ENCODE peak calls at places on chromosomes 6 and 20, in six cellular contexts. G is endothelial cell of umbilical vein, F is prostate gland, Q is HepG2, C is tibial artery, L is H1. H is an unnamed sample. For H3K9me3, the result is how much of the 10 kb centered on the place peaks cover.

GRCh38 chr6:163579880-163580295 is 165.4 kb downstream of the QKI start:
- DNase-seq in G (peak), F (no peak), Q (no peak), C (no peak), L (no peak), H (no peak)

GRCh38 chr6:50846109-50846859 is 27.6 kb downstream of the TFAP2B start:
- DNase-seq in G (no peak), F (no peak), Q (no peak), C (no peak), L (peak), H (no peak)

GRCh38 chr6:5150676-5151075 is 65.5 kb downstream of the PPP1R3G start:
- DNase-seq in G (no peak), F (no peak), Q (no peak), C (no peak), L (no peak), H (no peak)

GRCh38 chr6:161215193-161215592 is 58.7 kb downstream of the AGPAT4 start:
- DNase-seq in G (peak), F (no peak), Q (peak), C (no peak), L (no peak), H (no peak)

GRCh38 chr6:8027965-8028651 is 36.1 kb downstream of the BLOC1S5 start:
- DNase-seq in G (peak), F (no peak), Q (no peak), C (no peak), L (no peak), H (no peak)

GRCh38 chr20:62501801-62502495 is 26.2 kb upstream of the GATA5 start:
- DNase-seq in G (peak), F (no peak), Q (no peak), C (no peak), L (no peak), H (no peak)

GRCh38 chr20:1830240-1830639 is 65.0 kb upstream of the SIRPA start:
- DNase-seq in G (no peak), F (no peak), Q (no peak), C (no peak), L (no peak), H (no peak)

GRCh38 chr6:22442826-22443225 is 126.5 kb upstream of the HDGFL1 start:
- DNase-seq in G (peak), F (no peak), Q (no peak), C (no peak), L (no peak), H (no peak)

GRCh38 chr6:28922004-28922840 is 1.6 kb downstream of the TRIM27 start:
- DNase-seq in G (no peak), F (no peak), Q (peak), C (no peak), L (no peak), H (peak)

GRCh38 chr6:21349834-21350233 is 243.7 kb upstream of the SOX4 start:
- DNase-seq in G (no peak), F (no peak), Q (no peak), C (no peak), L (no peak), H (no peak)

GRCh38 chr20:33862709-33863403 is 51.7 kb downstream of the CHMP4B start:
- DNase-seq in G (peak), F (peak), Q (peak), C (peak), L (peak), H (peak)

GRCh38 chr20:3046677-3047462 is 1.0 kb downstream of the MRPS26 start:
- DNase-seq in G (no peak), F (peak), Q (peak), C (no peak), L (peak), H (peak)

GRCh38 chr20:57738484-57738883 is 28.7 kb upstream of the PMEPA1 start:
- DNase-seq in G (no peak), F (no peak), Q (no peak), C (no peak), L (no peak), H (no peak)

GRCh38 chr6:160333841-160334240 is 14.3 kb upstream of the SLC22A3 start:
- DNase-seq in G (no peak), F (no peak), Q (no peak), C (no peak), L (no peak), H (no peak)

GRCh38 chr6:124870611-124871201 is 91.5 kb upstream of the RNF217 start:
- DNase-seq in G (peak), F (no peak), Q (peak), C (no peak), L (no peak), H (no peak)

GRCh38 chr6:147507162-147508072 is 1.1 kb upstream of the SAMD5 start:
- DNase-seq in G (peak), F (no peak), Q (no peak), C (peak), L (peak), H (peak)

GRCh38 chr6:16258709-16259075 is 20.3 kb downstream of the GMPR start:
- DNase-seq in G (no peak), F (no peak), Q (no peak), C (no peak), L (no peak), H (no peak)

GRCh38 chr6:152954443-152954842 is 28.4 kb downstream of the FBXO5 start:
- DNase-seq in G (no peak), F (no peak), Q (no peak), C (no peak), L (no peak), H (no peak)

GRCh38 chr20:52219441-52219840 is 27.9 kb upstream of the ZFP64 start:
- DNase-seq in G (no peak), F (no peak), Q (peak), C (no peak), L (no peak), H (peak)

GRCh38 chr6:109978174-109979032 is at the start of gene GPR6:
- DNase-seq in G (peak), F (peak), Q (peak), C (peak), L (peak), H (peak)

GRCh38 chr6:45049188-45049843 is 278.8 kb upstream of the RUNX2 start:
- DNase-seq in G (peak), F (no peak), Q (peak), C (no peak), L (no peak), H (no peak)

GRCh38 chr6:114100421-114100820 is 129.5 kb upstream of the HDAC2 start:
- DNase-seq in G (peak), F (no peak), Q (no peak), C (no peak), L (no peak), H (no peak)

GRCh38 chr6:72403413-72403812 is 218.5 kb upstream of the KCNQ5 start:
- DNase-seq in G (no peak), F (no peak), Q (no peak), C (no peak), L (no peak), H (no peak)

GRCh38 chr6:30007132-30007764 is 53.8 kb upstream of the POLR1H start:
- DNase-seq in G (no peak), F (peak), Q (no peak), C (no peak), L (peak), H (peak)

GRCh38 chr6:106359989-106360409 is 518 bp upstream of the CRYBG1 start:
- DNase-seq in G (no peak), F (no peak), Q (no peak), C (no peak), L (no peak), H (no peak)

GRCh38 chr6:156984178-156984738 is 207.1 kb downstream of the ARID1B start:
- DNase-seq in G (no peak), F (no peak), Q (no peak), C (no peak), L (no peak), H (no peak)

GRCh38 chr6:27766405-27766804 is 145.8 kb downstream of the OR2B2 start:
- DNase-seq in G (no peak), F (no peak), Q (no peak), C (no peak), L (no peak), H (no peak)

GRCh38 chr6:105869835-105870506 is 216.2 kb upstream of the PRDM1 start:
- DNase-seq in G (no peak), F (no peak), Q (no peak), C (no peak), L (no peak), H (no peak)

GRCh38 chr6:63816979-63817436 is 181.4 kb downstream of the PHF3 start:
- DNase-seq in G (no peak), F (no peak), Q (peak), C (no peak), L (no peak), H (no peak)

GRCh38 chr6:10837692-10837996 is 695 bp downstream of the MAK start:
- DNase-seq in G (no peak), F (peak), Q (no peak), C (no peak), L (no peak), H (peak)

GRCh38 chr6:165774903-165775608 is 112.0 kb upstream of the PDE10A start:
- DNase-seq in G (peak), F (no peak), Q (peak), C (no peak), L (no peak), H (no peak)

GRCh38 chr6:163860194-163861081 is 445.9 kb downstream of the QKI start:
- DNase-seq in G (no peak), F (no peak), Q (no peak), C (no peak), L (no peak), H (no peak)

GRCh38 chr20:38072885-38073284 is 39.3 kb downstream of the RPRD1B start:
- DNase-seq in G (no peak), F (no peak), Q (no peak), C (no peak), L (no peak), H (no peak)

GRCh38 chr20:40754372-40754943 is 65.4 kb upstream of the MAFB start:
- DNase-seq in G (peak), F (no peak), Q (no peak), C (no peak), L (no peak), H (no peak)

GRCh38 chr20:60271597-60271996 is 313.4 kb downstream of the CDH26 start:
- DNase-seq in G (no peak), F (no peak), Q (no peak), C (no peak), L (no peak), H (no peak)

GRCh38 chr6:151060096-151060741 is 179.5 kb upstream of the AKAP12 start:
- DNase-seq in G (peak), F (no peak), Q (peak), C (no peak), L (no peak), H (peak)

DNA sequence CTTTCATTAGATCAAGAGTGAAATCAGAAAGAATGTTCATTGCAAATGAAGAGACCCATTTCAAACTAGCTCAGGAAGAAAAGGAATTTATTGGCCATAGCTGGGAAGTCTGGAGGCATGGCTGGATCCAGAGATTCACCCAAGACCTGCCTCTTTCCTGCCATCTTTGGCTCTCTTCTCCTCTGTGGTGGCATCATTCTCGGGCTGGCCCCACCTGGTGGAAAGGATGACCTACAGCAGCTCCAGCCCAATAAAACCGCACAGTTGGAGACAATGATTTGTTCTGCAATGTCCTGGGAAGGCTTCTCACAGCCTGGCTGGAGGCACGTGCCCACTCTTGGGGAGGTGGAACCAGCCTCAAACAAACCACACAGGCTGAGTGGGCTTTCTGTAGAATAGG is 18.1 kb upstream of the FERMT1 start:
- DNase-seq in G (no peak), F (no peak), Q (peak), C (no peak), L (no peak), H (no peak)
- TF ChIP-seq CTCF in G (peak), F (no peak), Q (peak), C (no peak), L (peak), H (no peak)

DNA sequence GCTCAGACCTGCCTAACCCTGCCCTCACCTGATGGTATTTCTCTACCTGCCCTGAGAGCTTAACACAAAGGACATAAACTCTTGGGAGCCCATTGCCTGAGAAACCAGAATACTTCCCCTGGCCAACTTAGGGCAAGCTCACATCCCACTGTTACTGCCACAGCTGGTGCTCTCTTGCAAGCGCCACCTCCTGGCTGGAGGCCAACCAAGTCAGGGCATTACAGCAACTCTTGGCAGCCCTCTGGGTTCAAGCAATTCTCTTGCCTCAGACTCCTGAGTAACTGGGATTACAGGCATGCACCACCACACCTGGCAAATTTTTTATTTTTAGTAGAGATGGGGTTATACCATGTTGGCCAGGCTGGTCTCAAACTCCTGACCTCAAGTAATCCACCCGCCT is 70.1 kb downstream of the HECA start:
- DNase-seq in G (no peak), F (no peak), Q (no peak), C (no peak), L (no peak), H (no peak)
- H3K9me3 ChIP-seq in G (under half), F (under half), Q (under half), C (under half), L (under half), H (under half)

DNA sequence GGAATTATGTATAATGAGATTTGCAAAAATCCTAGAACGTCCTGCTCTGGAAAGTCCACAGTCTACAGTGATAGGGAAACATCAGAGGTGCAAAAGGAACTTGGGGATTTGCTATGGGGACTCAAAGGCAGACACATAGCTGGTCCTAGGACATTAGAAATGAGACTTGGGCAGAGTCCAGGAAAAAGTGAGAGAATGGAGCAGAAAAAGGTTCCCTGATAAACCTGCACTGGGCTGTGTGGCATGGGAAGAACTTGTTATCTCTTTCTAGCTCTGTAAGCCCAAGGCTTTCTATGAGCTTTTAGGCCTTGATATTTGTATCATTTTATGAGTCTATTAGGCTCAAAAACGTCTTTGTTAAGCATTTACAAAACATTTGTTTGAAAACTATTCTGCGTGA is 15.2 kb downstream of the PRND start:
- DNase-seq in G (no peak), F (no peak), Q (no peak), C (no peak), L (no peak), H (no peak)
- TF ChIP-seq CTCF in G (no peak), F (no peak), Q (no peak), C (no peak), L (no peak), H (no peak)

DNA sequence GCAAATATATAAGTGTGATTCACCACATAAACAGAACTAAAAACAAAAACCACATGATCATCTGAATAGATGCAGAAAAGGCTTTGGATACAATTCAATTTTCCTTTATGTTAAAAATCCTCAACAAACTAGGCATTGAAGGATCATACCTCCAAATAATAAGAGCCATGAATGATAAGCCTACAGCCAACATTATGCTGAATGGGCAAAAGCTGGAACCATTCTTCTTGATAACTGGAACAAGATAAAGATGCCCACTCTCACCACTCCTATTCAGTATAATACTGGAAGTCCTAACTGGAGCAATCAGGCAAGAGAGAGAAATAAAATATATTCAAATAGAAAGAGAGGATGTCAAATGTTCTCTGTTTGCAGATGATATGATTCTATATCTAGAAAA is 33.8 kb upstream of the CLVS2 start:
- DNase-seq in G (no peak), F (no peak), Q (no peak), C (no peak), L (no peak), H (no peak)
- H3K9me3 ChIP-seq in G (under half), F (under half), Q (half or more), C (under half), L (under half), H (under half)

GRCh38 chr20:24994186-24994465 is 1.6 kb upstream of the APMAP start:
- DNase-seq in G (no peak), F (no peak), Q (no peak), C (no peak), L (no peak), H (no peak)

GRCh38 chr20:24992420-24993205 is at the start of gene APMAP:
- DNase-seq in G (peak), F (peak), Q (peak), C (peak), L (peak), H (peak)

GRCh38 chr20:24994470-24995368 is 2.2 kb upstream of the APMAP start:
- DNase-seq in G (peak), F (peak), Q (peak), C (peak), L (peak), H (peak)

GRCh38 chr20:24991897-24992419 is 593 bp downstream of the APMAP start:
- DNase-seq in G (no peak), F (no peak), Q (no peak), C (no peak), L (no peak), H (peak)

GRCh38 chr20:24993337-24994185 is 1.0 kb upstream of the APMAP start:
- DNase-seq in G (peak), F (no peak), Q (peak), C (no peak), L (peak), H (peak)
- TF ChIP-seq CTCF in G (no peak), F (no peak), Q (peak), C (peak), L (no peak), H (peak)

DNA sequence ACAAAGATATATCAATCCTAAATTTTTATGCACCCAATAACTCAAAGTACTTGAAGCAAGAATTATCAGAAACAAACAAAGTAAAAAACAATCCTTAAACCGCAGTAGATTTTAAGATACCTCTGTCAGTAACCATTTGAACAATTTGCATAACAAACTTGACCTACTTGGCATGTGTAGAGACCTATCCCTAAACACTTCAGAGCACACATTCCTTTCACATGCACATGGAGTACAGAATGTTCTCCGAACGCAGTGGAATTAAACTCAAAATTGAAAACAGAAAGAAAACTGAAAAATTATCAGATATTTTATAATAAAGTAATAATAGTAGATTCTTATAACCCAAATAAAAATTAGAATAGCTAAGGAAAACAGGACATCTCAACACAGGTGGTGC is 162.6 kb upstream of the THBS2 start:
- DNase-seq in G (no peak), F (no peak), Q (no peak), C (no peak), L (no peak), H (no peak)
- H3K9me3 ChIP-seq in G (under half), F (under half), Q (under half), C (under half), L (under half), H (under half)

GRCh38 chr6:2403546-2403945 is 158.1 kb upstream of the GMDS start:
- DNase-seq in G (no peak), F (no peak), Q (no peak), C (no peak), L (no peak), H (peak)
- TF ChIP-seq CTCF in G (no peak), F (no peak), Q (peak), C (no peak), L (peak), H (no peak)